ENCODE peak calls at places on chromosomes 1 and 21, in nine cellular contexts. J is NCI-H1930; H is RCC 7860; A is fibroblast of villous mesenchyme; T is cardiac fibroblast; W is activated T-helper 1 cell treated with anti-CD3 and anti-CD28 coated beads, Interleukin-2, amount 50 U/mL, for 16 hours; E is NCI-H1092 treated with DMSO at 0.1 percent for 48 hours; Y is naive thymus-derived CD8-positive, alpha-beta T cell; B is fibroblast of gingiva. R is an unnamed sample.

GRCh38 chr1:147549526-147549925 is 8.2 kb downstream of the BCL9 start:
- DNase-seq in H (no peak), J (no peak), T (no peak), A (no peak), W (no peak), Y (no peak), B (no peak), E (no peak), R (no peak)

GRCh38 chr1:228226956-228227791 is 19.3 kb downstream of the OBSCN start:
- DNase-seq in Y (no peak), W (no peak), J (no peak), T (peak), H (no peak), A (peak), E (peak), B (peak), R (no peak)

GRCh38 chr1:42427240-42427639 is 28.6 kb downstream of the ZMYND12 start:
- DNase-seq in W (no peak), H (no peak), Y (no peak), J (no peak), B (no peak), A (no peak), E (no peak), T (peak), R (no peak)

GRCh38 chr1:224502459-224503160 is 68.0 kb upstream of the WDR26 start:
- DNase-seq in E (peak), A (peak), Y (no peak), J (no peak), W (no peak), T (no peak), H (no peak), B (no peak), R (no peak)

GRCh38 chr21:42779431-42779861 is 99.9 kb downstream of the WDR4 start:
- DNase-seq in T (no peak), W (no peak), E (no peak), B (no peak), A (no peak), Y (no peak), H (no peak), J (no peak), R (no peak)

GRCh38 chr1:173009597-173009996 is 41.1 kb downstream of the TNFSF18 start:
- DNase-seq in A (no peak), B (no peak), E (no peak), W (no peak), H (no peak), J (no peak), Y (no peak), T (no peak), R (no peak)

GRCh38 chr1:79293611-79294010 is 287.1 kb upstream of the ADGRL4 start:
- DNase-seq in E (no peak), H (no peak), W (no peak), J (no peak), B (peak), A (no peak), T (peak), Y (no peak), R (no peak)

GRCh38 chr1:169877800-169878491 is 15.8 kb downstream of the SCYL3 start:
- DNase-seq in W (no peak), J (no peak), B (peak), H (no peak), T (peak), E (no peak), Y (no peak), A (peak), R (no peak)

GRCh38 chr1:37246631-37247030 is 212.3 kb upstream of the GRIK3 start:
- DNase-seq in W (no peak), B (no peak), J (no peak), A (no peak), T (no peak), Y (no peak), H (no peak), E (no peak), R (no peak)

GRCh38 chr1:228163004-228163753 is 2.4 kb upstream of the IBA57 start:
- DNase-seq in H (no peak), A (peak), Y (no peak), T (peak), W (no peak), E (no peak), J (no peak), B (no peak), R (no peak)

GRCh38 chr1:22714455-22714854 is 3.8 kb downstream of the EPHB2 start:
- DNase-seq in A (no peak), Y (no peak), T (no peak), B (no peak), H (no peak), J (no peak), W (no peak), E (no peak), R (no peak)

GRCh38 chr1:41641483-41641829 is 157.0 kb upstream of the EDN2 start:
- DNase-seq in J (no peak), Y (no peak), B (no peak), H (no peak), E (no peak), W (no peak), A (no peak), T (no peak), R (no peak)

GRCh38 chr21:31117046-31117916 is 79.0 kb upstream of the KRTAP19-8 start:
- DNase-seq in H (peak), B (peak), J (no peak), W (no peak), A (peak), T (peak), E (no peak), Y (no peak), R (no peak)

GRCh38 chr1:40153073-40153770 is 8.0 kb upstream of the RLF start:
- DNase-seq in J (no peak), A (peak), B (peak), W (no peak), H (peak), Y (no peak), E (peak), T (peak), R (peak)

GRCh38 chr1:210332233-210332632 is 3.5 kb downstream of the HHAT start:
- DNase-seq in H (no peak), Y (no peak), W (no peak), B (no peak), E (no peak), A (no peak), T (no peak), J (no peak), R (no peak)

GRCh38 chr1:5770981-5771765 is 221.1 kb downstream of the NPHP4 start:
- DNase-seq in W (no peak), A (no peak), J (no peak), H (no peak), Y (no peak), T (no peak), B (peak), E (no peak), R (no peak)

GRCh38 chr1:207844374-207844773 is 66.6 kb downstream of the CD34 start:
- DNase-seq in B (peak), A (peak), T (peak), H (no peak), W (no peak), J (no peak), Y (no peak), E (no peak), R (no peak)

GRCh38 chr1:53614231-53615021 is 124.5 kb downstream of the GLIS1 start:
- DNase-seq in B (no peak), J (no peak), A (no peak), H (no peak), E (no peak), T (no peak), Y (no peak), W (no peak), R (no peak)

GRCh38 chr21:45325206-45326168 is 37.8 kb upstream of the POFUT2 start:
- DNase-seq in H (no peak), Y (no peak), W (no peak), E (no peak), J (no peak), A (no peak), B (no peak), T (no peak), R (no peak)

GRCh38 chr1:75672528-75673393 is 51.7 kb upstream of the ACADM start:
- DNase-seq in J (no peak), B (peak), A (peak), E (no peak), H (peak), Y (no peak), T (peak), W (no peak), R (no peak)

GRCh38 chr1:172335377-172335776 is 85.1 kb upstream of the C1orf105 start:
- DNase-seq in E (no peak), W (no peak), H (no peak), A (no peak), Y (no peak), B (no peak), J (no peak), T (no peak), R (no peak)

GRCh38 chr1:226002667-226003501 is 3.7 kb upstream of the SDE2 start:
- DNase-seq in W (no peak), A (no peak), H (no peak), B (peak), E (no peak), Y (no peak), J (peak), T (peak), R (no peak)

GRCh38 chr1:230212405-230212936 is 145.4 kb downstream of the GALNT2 start:
- DNase-seq in A (no peak), Y (peak), J (no peak), W (no peak), T (no peak), H (no peak), E (no peak), B (no peak), R (no peak)

GRCh38 chr1:153393926-153394325 is 3.1 kb upstream of the S100A8 start:
- DNase-seq in E (no peak), J (peak), T (no peak), W (no peak), A (no peak), B (no peak), Y (no peak), H (no peak), R (no peak)

GRCh38 chr21:25115021-25115420 is 492.3 kb downstream of the MRPL39 start:
- DNase-seq in A (no peak), E (no peak), Y (no peak), J (no peak), T (no peak), H (no peak), B (no peak), W (no peak), R (no peak)

GRCh38 chr1:226121587-226122400 is 59.3 kb downstream of the H3-3A start:
- DNase-seq in T (peak), E (peak), A (peak), J (peak), W (peak), B (no peak), H (peak), Y (peak), R (peak)

GRCh38 chr1:241413386-241413785 is 56.4 kb upstream of the RGS7 start:
- DNase-seq in J (no peak), Y (no peak), W (no peak), T (no peak), H (peak), B (peak), A (peak), E (no peak), R (no peak)

GRCh38 chr1:10399487-10399917 is 638 bp downstream of the PGD start:
- DNase-seq in Y (no peak), J (no peak), B (no peak), H (peak), E (peak), W (no peak), A (peak), T (peak), R (no peak)

GRCh38 chr1:178579562-178579961 is 66.7 kb downstream of the TEX35 start:
- DNase-seq in A (no peak), T (no peak), B (no peak), Y (no peak), H (no peak), E (no peak), W (no peak), J (no peak), R (no peak)

GRCh38 chr21:27212444-27212843 is 245.6 kb upstream of the ADAMTS5 start:
- DNase-seq in A (no peak), H (no peak), B (no peak), Y (no peak), W (no peak), T (no peak), J (no peak), E (no peak), R (no peak)

GRCh38 chr1:204684551-204685235 is 845 bp downstream of the LRRN2 start:
- DNase-seq in B (no peak), T (no peak), Y (no peak), A (no peak), H (no peak), W (no peak), E (peak), J (no peak), R (no peak)

GRCh38 chr21:45854702-45855247 is 126.8 kb upstream of the COL6A1 start:
- DNase-seq in B (no peak), Y (no peak), W (no peak), J (no peak), H (no peak), A (no peak), T (no peak), E (no peak), R (no peak)

GRCh38 chr1:50981741-50982140 is 11.7 kb downstream of the CDKN2C start:
- DNase-seq in J (peak), B (no peak), T (no peak), W (no peak), Y (no peak), A (no peak), H (no peak), E (peak), R (no peak)

GRCh38 chr1:246679211-246680177 is 44.7 kb upstream of the SCCPDH start:
- DNase-seq in E (no peak), J (no peak), T (peak), Y (no peak), W (no peak), B (no peak), H (no peak), A (peak), R (no peak)

GRCh38 chr1:54122131-54122751 is 30.6 kb downstream of the CDCP2 start:
- DNase-seq in B (no peak), E (no peak), W (no peak), J (no peak), Y (no peak), A (no peak), T (no peak), H (no peak), R (no peak)

GRCh38 chr21:15355066-15355465 is 290.3 kb upstream of the NRIP1 start:
- DNase-seq in Y (no peak), T (no peak), A (no peak), B (no peak), H (no peak), W (no peak), J (no peak), E (no peak), R (no peak)

R was measured in effector CD4-positive, alpha-beta T cell.